ENCODE peak calls at places on chromosomes 12 and 14, in four cellular contexts. X is ascending aorta, N is RWPE1, Y is A673. A is an unnamed sample.

GRCh38 chr12:7441216-7441615 is 2.7 kb downstream of the CD163L1 start:
- DNase-seq in X (no peak), N (no peak), Y (no peak), A (no peak)

GRCh38 chr12:133058203-133059125 is 21.2 kb downstream of the ZNF84 start:
- DNase-seq in X (no peak), N (no peak), Y (no peak), A (no peak)

GRCh38 chr12:90004319-90005074 is 295.9 kb upstream of the ATP2B1 start:
- DNase-seq in X (no peak), N (no peak), Y (no peak), A (no peak)

GRCh38 chr12:46724020-46724419 is 101.8 kb downstream of the SLC38A4 start:
- DNase-seq in X (no peak), N (no peak), Y (no peak), A (no peak)

GRCh38 chr12:100375023-100375737 is 18.3 kb downstream of the SLC17A8 start:
- DNase-seq in X (no peak), N (no peak), Y (peak; percentile 36), A (no peak)

GRCh38 chr14:96634481-96634880 is 132.3 kb downstream of the PAPOLA start:
- DNase-seq in X (no peak), N (no peak), Y (no peak), A (no peak)

GRCh38 chr14:100025111-100025510 is 40.1 kb upstream of the EVL start:
- DNase-seq in X (no peak), N (peak; percentile 35), Y (peak; percentile 23), A (no peak)

GRCh38 chr12:6915023-6915788 is 826 bp downstream of the ENO2 start:
- DNase-seq in X (no peak), N (no peak), Y (peak; percentile 88), A (no peak)

GRCh38 chr12:132424811-132425210 is 65.1 kb upstream of the FBRSL1 start:
- DNase-seq in X (no peak), N (no peak), Y (no peak), A (no peak)

GRCh38 chr14:60904381-60904780 is 76.5 kb downstream of the TRMT5 start:
- DNase-seq in X (no peak), N (no peak), Y (no peak), A (no peak)

GRCh38 chr14:69924181-69924580 is 45.0 kb downstream of the SMOC1 start:
- DNase-seq in X (no peak), N (no peak), Y (no peak), A (no peak)

GRCh38 chr12:108839011-108839889 is 18.1 kb downstream of the SSH1 start:
- DNase-seq in X (peak; percentile 96), N (no peak), Y (no peak), A (no peak)

GRCh38 chr14:92907316-92907911 is 15.5 kb upstream of the CHGA start:
- DNase-seq in X (no peak), N (no peak), Y (no peak), A (no peak)

GRCh38 chr12:45200497-45201043 is 15.3 kb upstream of the ANO6 start:
- DNase-seq in X (no peak), N (no peak), Y (no peak), A (no peak)

GRCh38 chr12:50708619-50709018 is 55.3 kb upstream of the ATF1 start:
- DNase-seq in X (no peak), N (no peak), Y (no peak), A (no peak)

GRCh38 chr12:109873653-109874052 is 6.7 kb downstream of the GLTP start:
- DNase-seq in X (no peak), N (no peak), Y (no peak), A (no peak)

GRCh38 chr14:75941030-75941429 is 40.8 kb downstream of the TGFB3 start:
- DNase-seq in X (no peak), N (no peak), Y (no peak), A (no peak)

GRCh38 chr12:120157678-120158077 is 36.8 kb downstream of the GCN1 start:
- DNase-seq in X (no peak), N (no peak), Y (no peak), A (no peak)

GRCh38 chr12:117119592-117120198 is 20.5 kb upstream of the TESC start:
- DNase-seq in X (no peak), N (peak; percentile 41), Y (peak; percentile 42), A (no peak)

GRCh38 chr12:86744547-86745212 is 488.5 kb upstream of the MGAT4C start:
- DNase-seq in X (no peak), N (no peak), Y (no peak), A (no peak)

GRCh38 chr14:54691525-54692260 is 124.8 kb downstream of the SAMD4A start:
- DNase-seq in X (peak; percentile 91), N (peak; percentile 63), Y (peak; percentile 74), A (no peak)

GRCh38 chr12:49680075-49680474 is 27.1 kb downstream of the FMNL3 start:
- DNase-seq in X (no peak), N (no peak), Y (no peak), A (no peak)

GRCh38 chr12:120971299-120972180 is 6.8 kb upstream of the HNF1A start:
- DNase-seq in X (no peak), N (peak; percentile 82), Y (peak; percentile 93), A (no peak)

GRCh38 chr12:121915841-121916321 is 2.5 kb upstream of the CFAP251 start:
- DNase-seq in X (no peak), N (no peak), Y (peak; percentile 87), A (no peak)

GRCh38 chr12:15603461-15604085 is 185.6 kb downstream of the EPS8 start:
- DNase-seq in X (no peak), N (no peak), Y (peak; percentile 84), A (no peak)

GRCh38 chr12:66066071-66066928 is 64.2 kb downstream of the LLPH start:
- DNase-seq in X (no peak), N (no peak), Y (peak; percentile 99), A (no peak)

GRCh38 chr12:65051196-65051595 is 69.9 kb downstream of the WIF1 start:
- DNase-seq in X (no peak), N (no peak), Y (no peak), A (no peak)

GRCh38 chr12:50689437-50689836 is 74.5 kb upstream of the ATF1 start:
- DNase-seq in X (no peak), N (no peak), Y (no peak), A (no peak)

GRCh38 chr14:26527095-26527494 is 70.7 kb downstream of the NOVA1 start:
- DNase-seq in X (no peak), N (no peak), Y (no peak), A (no peak)

GRCh38 chr14:26528415-26529182 is 69.2 kb downstream of the NOVA1 start:
- DNase-seq in X (peak; percentile 80), N (no peak), Y (no peak), A (no peak)

GRCh38 chr14:26526132-26526531 is 71.7 kb downstream of the NOVA1 start:
- DNase-seq in X (no peak), N (no peak), Y (no peak), A (no peak)

GRCh38 chr14:26531894-26532293 is 65.9 kb downstream of the NOVA1 start:
- DNase-seq in X (no peak), N (peak; percentile 11), Y (peak; percentile 31), A (no peak)
- TF ChIP-seq CTCF in X (no peak), N (no peak), Y (peak; percentile 39), A (no peak)

GRCh38 chr14:51816031-51816430 is 44.4 kb upstream of the GNG2 start:
- DNase-seq in X (no peak), N (no peak), Y (no peak), A (no peak)

GRCh38 chr14:51818748-51819386 is 41.5 kb upstream of the GNG2 start:
- DNase-seq in X (no peak), N (no peak), Y (no peak), A (no peak)

GRCh38 chr14:51822499-51822898 is 37.9 kb upstream of the GNG2 start:
- DNase-seq in X (no peak), N (no peak), Y (no peak), A (no peak)

GRCh38 chr14:51821822-51822221 is 38.6 kb upstream of the GNG2 start:
- DNase-seq in X (no peak), N (no peak), Y (no peak), A (no peak)

GRCh38 chr14:51817326-51817725 is 43.1 kb upstream of the GNG2 start:
- DNase-seq in X (no peak), N (no peak), Y (no peak), A (no peak)
- TF ChIP-seq CTCF in X (no peak), N (no peak), Y (no peak), A (no peak)

GRCh38 chr12:67651380-67651695 is 2.8 kb downstream of the DYRK2 start:
- DNase-seq in X (no peak), N (peak; percentile 4), Y (peak; percentile 35), A (no peak)
- TF ChIP-seq CTCF in X (peak; percentile 44), N (no peak), Y (peak; percentile 27), A (no peak)

DNA sequence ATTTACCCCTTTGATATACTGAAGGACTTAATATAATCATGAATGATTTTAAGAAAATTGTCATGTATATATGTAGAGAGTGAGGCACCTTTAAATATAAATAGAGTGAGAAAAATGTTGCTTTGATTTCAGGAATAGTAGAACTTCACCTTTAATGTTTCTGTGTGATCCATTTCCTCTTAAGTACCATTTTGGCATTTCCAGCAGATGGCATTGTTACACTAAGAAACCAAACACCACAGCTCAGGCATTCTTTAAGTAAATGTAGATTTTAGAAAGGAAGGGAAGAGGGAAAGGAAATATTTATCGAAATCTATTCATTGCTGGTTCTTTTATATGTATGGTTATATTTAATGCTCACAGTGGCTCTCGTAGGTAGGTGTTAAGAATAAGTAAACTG is 556.7 kb upstream of the FBXO33 start:
- DNase-seq in X (no peak), N (peak; percentile 1), Y (peak; percentile 54), A (no peak)
- TF ChIP-seq CTCF in X (no peak), N (peak; percentile 40), Y (peak; percentile 58), A (no peak)

GRCh38 chr12:81450920-81451739 is 308.0 kb downstream of the PPFIA2 start:
- DNase-seq in X (no peak), N (peak; percentile 42), Y (peak; percentile 88), A (no peak)
- TF ChIP-seq CTCF in X (peak; percentile 57), N (peak; percentile 56), Y (peak; percentile 77), A (no peak)

GRCh38 chr12:321606-322326 is 59.1 kb upstream of the SLC6A13 start:
- DNase-seq in X (no peak), N (peak; percentile 12), Y (no peak), A (no peak)
- TF ChIP-seq CTCF in X (no peak), N (no peak), Y (peak; percentile 24), A (no peak)

GRCh38 chr12:130263025-130263424 is 74.7 kb upstream of the PIWIL1 start:
- DNase-seq in X (no peak), N (no peak), Y (no peak), A (no peak)

GRCh38 chr12:130263996-130264395 is 73.7 kb upstream of the PIWIL1 start:
- DNase-seq in X (no peak), N (no peak), Y (no peak), A (no peak)

DNA sequence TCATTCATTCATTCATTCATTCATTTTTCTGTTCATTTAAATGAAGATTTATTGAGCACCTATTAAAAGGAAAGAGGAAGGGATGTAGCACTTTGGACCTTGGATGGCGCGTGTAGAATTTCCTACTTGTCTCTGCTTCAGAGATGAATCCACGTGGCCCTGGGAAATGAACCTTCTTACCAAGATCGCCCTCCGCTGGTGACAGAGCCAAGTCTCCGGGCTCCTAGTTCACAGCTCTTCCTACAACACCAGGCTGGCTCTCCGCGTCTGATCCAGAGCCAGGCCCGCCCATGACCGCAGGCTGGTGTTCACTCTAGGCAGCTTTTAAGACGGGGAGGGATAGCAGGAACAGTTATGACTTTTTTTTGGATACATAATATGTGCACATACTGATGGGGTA is 70.9 kb upstream of the PIWIL1 start:
- DNase-seq in X (no peak), N (no peak), Y (no peak), A (no peak)
- TF ChIP-seq CTCF in X (no peak), N (no peak), Y (no peak), A (no peak)

A was measured in activated B cell treated with CpG ODN at 0.5 μM for 24 hours.